ENCODE peak calls at places on chromosomes 6 and 20, in six cellular contexts. One of them, this sample, is unnamed.

GRCh38 chr6:108616544-108616943 is 55.8 kb downstream of the FOXO3 start:
- DNase-seq in CD4-positive, alpha-beta memory T cell: no peak
- DNase-seq in heart right ventricle: no peak
- DNase-seq in CD8-positive, alpha-beta T cell: no peak
- DNase-seq in fibroblast of lung: peak; percentile 79
- DNase-seq in body of pancreas: no peak
- DNase-seq in this sample: no peak

GRCh38 chr6:46243754-46244153 is 73.0 kb upstream of the ENPP5 start:
- DNase-seq in CD4-positive, alpha-beta memory T cell: no peak
- DNase-seq in heart right ventricle: no peak
- DNase-seq in CD8-positive, alpha-beta T cell: no peak
- DNase-seq in fibroblast of lung: no peak
- DNase-seq in body of pancreas: peak; percentile 7
- DNase-seq in this sample: no peak

GRCh38 chr6:33720998-33721397 is 9.5 kb upstream of the UQCC2 start:
- DNase-seq in CD4-positive, alpha-beta memory T cell: no peak
- DNase-seq in heart right ventricle: no peak
- DNase-seq in CD8-positive, alpha-beta T cell: no peak
- DNase-seq in fibroblast of lung: no peak
- DNase-seq in body of pancreas: no peak
- DNase-seq in this sample: no peak

GRCh38 chr6:11412011-11412424 is 125.5 kb upstream of the TMEM170B start:
- DNase-seq in CD4-positive, alpha-beta memory T cell: no peak
- DNase-seq in heart right ventricle: no peak
- DNase-seq in CD8-positive, alpha-beta T cell: no peak
- DNase-seq in fibroblast of lung: peak; percentile 82
- DNase-seq in body of pancreas: no peak
- DNase-seq in this sample: no peak

GRCh38 chr6:108876929-108877775 is 28.9 kb downstream of the ARMC2 start:
- DNase-seq in CD4-positive, alpha-beta memory T cell: no peak
- DNase-seq in heart right ventricle: peak; percentile 42
- DNase-seq in CD8-positive, alpha-beta T cell: no peak
- DNase-seq in fibroblast of lung: peak; percentile 90
- DNase-seq in body of pancreas: peak; percentile 61
- DNase-seq in this sample: no peak

GRCh38 chr6:145275787-145276186 is 459.5 kb downstream of the EPM2A start:
- DNase-seq in CD4-positive, alpha-beta memory T cell: no peak
- DNase-seq in heart right ventricle: no peak
- DNase-seq in CD8-positive, alpha-beta T cell: no peak
- DNase-seq in fibroblast of lung: no peak
- DNase-seq in body of pancreas: no peak
- DNase-seq in this sample: no peak

GRCh38 chr20:20491110-20491783 is 123.3 kb downstream of the INSM1 start:
- DNase-seq in CD4-positive, alpha-beta memory T cell: no peak
- DNase-seq in heart right ventricle: no peak
- DNase-seq in CD8-positive, alpha-beta T cell: no peak
- DNase-seq in fibroblast of lung: peak; percentile 64
- DNase-seq in body of pancreas: no peak
- DNase-seq in this sample: no peak

GRCh38 chr6:68226460-68226859 is 408.6 kb upstream of the ADGRB3 start:
- DNase-seq in CD4-positive, alpha-beta memory T cell: no peak
- DNase-seq in heart right ventricle: no peak
- DNase-seq in CD8-positive, alpha-beta T cell: no peak
- DNase-seq in fibroblast of lung: peak; percentile 17
- DNase-seq in body of pancreas: no peak
- DNase-seq in this sample: no peak

GRCh38 chr6:155177369-155177961 is 86.3 kb upstream of the CLDN20 start:
- DNase-seq in CD4-positive, alpha-beta memory T cell: peak; percentile 49
- DNase-seq in heart right ventricle: no peak
- DNase-seq in CD8-positive, alpha-beta T cell: no peak
- DNase-seq in fibroblast of lung: peak; percentile 85
- DNase-seq in body of pancreas: peak; percentile 50
- DNase-seq in this sample: no peak

GRCh38 chr6:132456700-132457143 is 55.4 kb upstream of the MOXD1 start:
- DNase-seq in CD4-positive, alpha-beta memory T cell: no peak
- DNase-seq in heart right ventricle: peak; percentile 39
- DNase-seq in CD8-positive, alpha-beta T cell: no peak
- DNase-seq in fibroblast of lung: peak; percentile 21
- DNase-seq in body of pancreas: peak; percentile 9
- DNase-seq in this sample: no peak

GRCh38 chr20:5001174-5002076 is at the start of gene SLC23A2:
- DNase-seq in CD4-positive, alpha-beta memory T cell: peak; percentile 57
- DNase-seq in heart right ventricle: peak; percentile 48
- DNase-seq in CD8-positive, alpha-beta T cell: peak; percentile 45
- DNase-seq in fibroblast of lung: no peak
- DNase-seq in body of pancreas: peak; percentile 59
- DNase-seq in this sample: peak; percentile 72

GRCh38 chr6:136889271-136890193 is 32.6 kb upstream of the SLC35D3 start:
- DNase-seq in CD4-positive, alpha-beta memory T cell: no peak
- DNase-seq in heart right ventricle: no peak
- DNase-seq in CD8-positive, alpha-beta T cell: no peak
- DNase-seq in fibroblast of lung: no peak
- DNase-seq in body of pancreas: peak; percentile 16
- DNase-seq in this sample: no peak

GRCh38 chr6:82842721-82843120 is 222.9 kb downstream of the UBE3D start:
- DNase-seq in CD4-positive, alpha-beta memory T cell: no peak
- DNase-seq in heart right ventricle: no peak
- DNase-seq in CD8-positive, alpha-beta T cell: no peak
- DNase-seq in fibroblast of lung: peak; percentile 36
- DNase-seq in body of pancreas: no peak
- DNase-seq in this sample: no peak

GRCh38 chr20:6232436-6232835 is 109.6 kb upstream of the FERMT1 start:
- DNase-seq in CD4-positive, alpha-beta memory T cell: no peak
- DNase-seq in heart right ventricle: no peak
- DNase-seq in CD8-positive, alpha-beta T cell: no peak
- DNase-seq in fibroblast of lung: no peak
- DNase-seq in body of pancreas: no peak
- DNase-seq in this sample: no peak

GRCh38 chr6:127186889-127187288 is 68.4 kb downstream of the RSPO3 start:
- DNase-seq in CD4-positive, alpha-beta memory T cell: peak; percentile 22
- DNase-seq in heart right ventricle: peak; percentile 69
- DNase-seq in CD8-positive, alpha-beta T cell: peak; percentile 23
- DNase-seq in fibroblast of lung: no peak
- DNase-seq in body of pancreas: peak; percentile 64
- DNase-seq in this sample: peak; percentile 45

GRCh38 chr20:24895898-24896658 is 53.0 kb upstream of the CST7 start:
- DNase-seq in CD4-positive, alpha-beta memory T cell: no peak
- DNase-seq in heart right ventricle: no peak
- DNase-seq in CD8-positive, alpha-beta T cell: no peak
- DNase-seq in fibroblast of lung: no peak
- DNase-seq in body of pancreas: no peak
- DNase-seq in this sample: no peak

GRCh38 chr20:24896984-24897383 is 52.1 kb upstream of the CST7 start:
- DNase-seq in CD4-positive, alpha-beta memory T cell: no peak
- DNase-seq in heart right ventricle: no peak
- DNase-seq in CD8-positive, alpha-beta T cell: no peak
- DNase-seq in fibroblast of lung: no peak
- DNase-seq in body of pancreas: no peak
- DNase-seq in this sample: no peak

GRCh38 chr20:24894967-24895366 is 54.1 kb upstream of the CST7 start:
- DNase-seq in CD4-positive, alpha-beta memory T cell: no peak
- DNase-seq in heart right ventricle: no peak
- DNase-seq in CD8-positive, alpha-beta T cell: no peak
- DNase-seq in fibroblast of lung: no peak
- DNase-seq in body of pancreas: no peak
- DNase-seq in this sample: no peak

GRCh38 chr20:24899153-24899552 is 49.9 kb upstream of the CST7 start:
- DNase-seq in CD4-positive, alpha-beta memory T cell: no peak
- DNase-seq in heart right ventricle: no peak
- DNase-seq in CD8-positive, alpha-beta T cell: no peak
- DNase-seq in fibroblast of lung: no peak
- DNase-seq in body of pancreas: no peak
- DNase-seq in this sample: no peak

GRCh38 chr20:24897974-24898373 is 51.1 kb upstream of the CST7 start:
- DNase-seq in CD4-positive, alpha-beta memory T cell: no peak
- DNase-seq in heart right ventricle: no peak
- DNase-seq in CD8-positive, alpha-beta T cell: no peak
- DNase-seq in fibroblast of lung: no peak
- DNase-seq in body of pancreas: no peak
- DNase-seq in this sample: no peak
- H3K9me3 ChIP-seq in CD4-positive, alpha-beta memory T cell: no peaks in the 10 kb centered on the region
- H3K9me3 ChIP-seq in heart right ventricle: no peaks in the 10 kb centered on the region
- H3K9me3 ChIP-seq in CD8-positive, alpha-beta T cell: no peaks in the 10 kb centered on the region
- H3K9me3 ChIP-seq in fibroblast of lung: no peaks in the 10 kb centered on the region
- H3K9me3 ChIP-seq in body of pancreas: no peaks in the 10 kb centered on the region
- H3K9me3 ChIP-seq in this sample: no peaks in the 10 kb centered on the region

GRCh38 chr6:25155221-25155620 is 124.0 kb upstream of the CARMIL1 start:
- DNase-seq in CD4-positive, alpha-beta memory T cell: no peak
- DNase-seq in heart right ventricle: no peak
- DNase-seq in CD8-positive, alpha-beta T cell: no peak
- DNase-seq in fibroblast of lung: no peak
- DNase-seq in body of pancreas: no peak
- DNase-seq in this sample: no peak

GRCh38 chr6:25153079-25153478 is 126.1 kb upstream of the CARMIL1 start:
- DNase-seq in CD4-positive, alpha-beta memory T cell: no peak
- DNase-seq in heart right ventricle: no peak
- DNase-seq in CD8-positive, alpha-beta T cell: no peak
- DNase-seq in fibroblast of lung: no peak
- DNase-seq in body of pancreas: no peak
- DNase-seq in this sample: no peak

GRCh38 chr6:25157183-25157582 is 122.0 kb upstream of the CARMIL1 start:
- DNase-seq in CD4-positive, alpha-beta memory T cell: no peak
- DNase-seq in heart right ventricle: no peak
- DNase-seq in CD8-positive, alpha-beta T cell: no peak
- DNase-seq in fibroblast of lung: no peak
- DNase-seq in body of pancreas: no peak
- DNase-seq in this sample: no peak

GRCh38 chr6:25156123-25156522 is 123.1 kb upstream of the CARMIL1 start:
- DNase-seq in CD4-positive, alpha-beta memory T cell: no peak
- DNase-seq in heart right ventricle: no peak
- DNase-seq in CD8-positive, alpha-beta T cell: no peak
- DNase-seq in fibroblast of lung: no peak
- DNase-seq in body of pancreas: no peak
- DNase-seq in this sample: no peak

GRCh38 chr6:25154034-25154596 is 125.1 kb upstream of the CARMIL1 start:
- DNase-seq in CD4-positive, alpha-beta memory T cell: no peak
- DNase-seq in heart right ventricle: no peak
- DNase-seq in CD8-positive, alpha-beta T cell: no peak
- DNase-seq in fibroblast of lung: no peak
- DNase-seq in body of pancreas: no peak
- DNase-seq in this sample: no peak
- H3K9me3 ChIP-seq in CD4-positive, alpha-beta memory T cell: no peaks in the 10 kb centered on the region
- H3K9me3 ChIP-seq in heart right ventricle: peaks cover 14% of the 10 kb centered on the region
- H3K9me3 ChIP-seq in CD8-positive, alpha-beta T cell: no peaks in the 10 kb centered on the region
- H3K9me3 ChIP-seq in fibroblast of lung: no peaks in the 10 kb centered on the region
- H3K9me3 ChIP-seq in body of pancreas: no peaks in the 10 kb centered on the region
- H3K9me3 ChIP-seq in this sample: peaks cover 3% of the 10 kb centered on the region

GRCh38 chr6:168709440-168709839 is 268.5 kb downstream of the SMOC2 start:
- DNase-seq in CD4-positive, alpha-beta memory T cell: no peak
- DNase-seq in heart right ventricle: no peak
- DNase-seq in CD8-positive, alpha-beta T cell: no peak
- DNase-seq in fibroblast of lung: no peak
- DNase-seq in body of pancreas: no peak
- DNase-seq in this sample: no peak

GRCh38 chr6:168709034-168709433 is 268.1 kb downstream of the SMOC2 start:
- DNase-seq in CD4-positive, alpha-beta memory T cell: no peak
- DNase-seq in heart right ventricle: no peak
- DNase-seq in CD8-positive, alpha-beta T cell: no peak
- DNase-seq in fibroblast of lung: no peak
- DNase-seq in body of pancreas: no peak
- DNase-seq in this sample: no peak

GRCh38 chr6:168703970-168704369 is 263.0 kb downstream of the SMOC2 start:
- DNase-seq in CD4-positive, alpha-beta memory T cell: no peak
- DNase-seq in heart right ventricle: no peak
- DNase-seq in CD8-positive, alpha-beta T cell: no peak
- DNase-seq in fibroblast of lung: no peak
- DNase-seq in body of pancreas: no peak
- DNase-seq in this sample: no peak

GRCh38 chr6:168704678-168705077 is 263.7 kb downstream of the SMOC2 start:
- DNase-seq in CD4-positive, alpha-beta memory T cell: no peak
- DNase-seq in heart right ventricle: no peak
- DNase-seq in CD8-positive, alpha-beta T cell: no peak
- DNase-seq in fibroblast of lung: no peak
- DNase-seq in body of pancreas: no peak
- DNase-seq in this sample: no peak

DNA sequence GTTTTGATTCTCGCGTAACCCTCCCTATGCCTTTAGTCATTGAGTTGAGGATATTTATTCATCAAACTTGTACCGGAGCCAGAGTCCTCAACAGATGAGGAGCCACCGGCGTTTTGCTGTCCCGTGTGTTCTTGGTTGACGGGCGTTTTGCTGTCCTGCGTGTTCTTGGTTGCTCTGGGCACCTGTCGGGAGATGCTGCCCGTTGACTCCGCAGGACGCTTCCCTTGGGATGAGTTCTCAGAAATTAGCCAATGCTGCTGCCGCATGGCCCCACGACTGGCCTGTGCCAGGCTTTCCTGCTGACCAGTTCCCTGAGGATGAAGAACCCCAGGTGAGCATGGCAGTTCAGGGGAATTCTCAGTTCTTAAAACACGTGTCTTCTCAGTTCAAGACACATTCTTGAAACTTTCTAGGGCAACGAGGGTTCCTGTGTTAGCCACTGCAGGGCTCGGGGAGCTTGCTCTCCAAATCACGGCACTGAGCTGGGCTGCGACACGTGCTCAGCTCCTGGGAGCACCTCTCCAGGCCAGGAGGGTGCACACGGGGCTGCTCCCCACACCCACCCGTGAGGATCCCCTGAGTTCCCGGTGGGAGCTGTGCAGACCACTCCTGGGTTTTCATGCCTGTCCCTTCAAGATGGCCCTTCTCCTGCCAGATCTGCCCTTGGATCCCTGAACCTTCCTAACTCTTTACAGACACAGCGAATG is 265.6 kb downstream of the SMOC2 start:
- DNase-seq in CD4-positive, alpha-beta memory T cell: no peak
- DNase-seq in heart right ventricle: no peak
- DNase-seq in CD8-positive, alpha-beta T cell: no peak
- DNase-seq in fibroblast of lung: no peak
- DNase-seq in body of pancreas: no peak
- DNase-seq in this sample: no peak
- H3K9me3 ChIP-seq in CD4-positive, alpha-beta memory T cell: no peaks in the 10 kb centered on the region
- H3K9me3 ChIP-seq in heart right ventricle: no peaks in the 10 kb centered on the region
- H3K9me3 ChIP-seq in CD8-positive, alpha-beta T cell: no peaks in the 10 kb centered on the region
- H3K9me3 ChIP-seq in fibroblast of lung: no peaks in the 10 kb centered on the region
- H3K9me3 ChIP-seq in body of pancreas: no peaks in the 10 kb centered on the region
- H3K9me3 ChIP-seq in this sample: no peaks in the 10 kb centered on the region

GRCh38 chr20:40108321-40108720 is 580.7 kb downstream of the MAFB start:
- DNase-seq in CD4-positive, alpha-beta memory T cell: no peak
- DNase-seq in heart right ventricle: no peak
- DNase-seq in CD8-positive, alpha-beta T cell: no peak
- DNase-seq in fibroblast of lung: no peak
- DNase-seq in body of pancreas: no peak
- DNase-seq in this sample: no peak

GRCh38 chr20:40101479-40102032 is 587.5 kb downstream of the MAFB start:
- DNase-seq in CD4-positive, alpha-beta memory T cell: no peak
- DNase-seq in heart right ventricle: no peak
- DNase-seq in CD8-positive, alpha-beta T cell: no peak
- DNase-seq in fibroblast of lung: no peak
- DNase-seq in body of pancreas: no peak
- DNase-seq in this sample: no peak

DNA sequence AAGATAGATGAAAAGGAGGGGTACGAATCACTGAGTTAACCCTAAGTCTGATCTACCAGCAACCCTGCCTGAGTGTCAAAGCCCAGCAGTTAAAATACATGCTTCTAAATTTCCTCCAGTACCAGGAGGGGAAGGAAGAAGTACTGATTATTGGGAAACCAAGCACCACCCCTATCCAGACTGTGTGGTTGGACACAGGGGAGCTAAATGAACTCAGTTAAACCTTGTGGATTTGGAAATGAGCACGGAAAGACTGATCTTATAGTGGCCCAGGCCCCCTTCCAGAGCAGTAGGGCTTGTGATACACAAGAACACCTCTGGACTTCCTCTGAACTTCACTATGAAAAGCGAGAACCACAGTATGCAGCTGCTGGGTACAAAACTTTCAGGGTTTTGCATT is 585.6 kb downstream of the MAFB start:
- DNase-seq in CD4-positive, alpha-beta memory T cell: no peak
- DNase-seq in heart right ventricle: no peak
- DNase-seq in CD8-positive, alpha-beta T cell: no peak
- DNase-seq in fibroblast of lung: no peak
- DNase-seq in body of pancreas: no peak
- DNase-seq in this sample: no peak
- H3K9me3 ChIP-seq in CD4-positive, alpha-beta memory T cell: no peaks in the 10 kb centered on the region
- H3K9me3 ChIP-seq in heart right ventricle: no peaks in the 10 kb centered on the region
- H3K9me3 ChIP-seq in CD8-positive, alpha-beta T cell: no peaks in the 10 kb centered on the region
- H3K9me3 ChIP-seq in fibroblast of lung: no peaks in the 10 kb centered on the region
- H3K9me3 ChIP-seq in body of pancreas: no peaks in the 10 kb centered on the region
- H3K9me3 ChIP-seq in this sample: no peaks in the 10 kb centered on the region

This sample was measured in T-helper 17 cell.